ENCODE peak calls at places on chromosomes 16 and 17, in nine cellular contexts. E is WTC11; J is AML-193; R is neural crest cell; P is CD8-positive, alpha-beta memory T cell; X is foreskin keratinocyte; Q is thyroid gland; S is NCI-H2081; I is stimulated activated CD4-positive, alpha-beta T cell treated with anti-CD3 and anti-CD28 coated beads, Interleukin-4, amount 100 ng/mL, for 24 hours. L is an unnamed sample.

GRCh38 chr16:85010446-85010930 is 847 bp downstream of the ZDHHC7 start:
- DNase-seq in J (no peak), P (no peak), E (no peak), S (no peak), X (no peak), R (no peak), I (no peak), Q (no peak), L (no peak)

GRCh38 chr17:36849871-36850348 is 87.4 kb upstream of the LHX1 start:
- DNase-seq in E (no peak), S (no peak), P (no peak), I (peak; percentile 71), X (peak; percentile 68), Q (no peak), J (no peak), R (no peak), L (peak; percentile 90)

GRCh38 chr17:73646409-73647305 is 2.4 kb upstream of the SDK2 start:
- DNase-seq in P (no peak), X (no peak), I (no peak), E (peak; percentile 61), Q (no peak), R (peak; percentile 34), S (peak; percentile 3), J (peak; percentile 24), L (no peak)

GRCh38 chr16:11032922-11033291 is 88.5 kb downstream of the CLEC16A start:
- DNase-seq in I (no peak), Q (peak; percentile 36), S (no peak), J (no peak), R (no peak), E (no peak), P (no peak), X (no peak), L (no peak)

GRCh38 chr17:61201211-61201610 is 198.4 kb upstream of the TBX2 start:
- DNase-seq in I (no peak), S (no peak), P (no peak), R (no peak), J (no peak), X (no peak), E (no peak), Q (peak; percentile 8), L (no peak)

GRCh38 chr17:59439711-59440110 is 108.3 kb downstream of the YPEL2 start:
- DNase-seq in R (no peak), Q (no peak), I (no peak), E (no peak), X (no peak), P (no peak), J (no peak), S (no peak), L (no peak)

GRCh38 chr16:21158208-21159110 is at the start of gene LDAF1:
- DNase-seq in P (peak; percentile 68), E (peak; percentile 89), R (peak; percentile 74), J (peak; percentile 67), I (peak; percentile 78), Q (peak; percentile 90), S (peak; percentile 31), X (peak; percentile 53), L (peak; percentile 91)

GRCh38 chr17:78933959-78934568 is 8.9 kb upstream of the TIMP2 start:
- DNase-seq in I (no peak), X (peak; percentile 28), J (no peak), S (peak; percentile 91), R (no peak), P (no peak), E (peak; percentile 44), Q (peak; percentile 94), L (peak; percentile 31)

GRCh38 chr17:47986520-47986919 is 15.6 kb downstream of the CDK5RAP3 start:
- DNase-seq in I (no peak), P (no peak), J (no peak), Q (no peak), S (no peak), X (no peak), E (no peak), R (no peak), L (no peak)

GRCh38 chr17:39198186-39198566 is 707 bp upstream of the CACNB1 start:
- DNase-seq in R (no peak), X (no peak), S (no peak), P (no peak), J (no peak), E (no peak), I (no peak), Q (no peak), L (peak; percentile 52)

GRCh38 chr16:46929378-46930332 is 43.8 kb downstream of the DNAJA2 start:
- DNase-seq in E (peak; percentile 84), J (peak; percentile 28), I (peak; percentile 69), P (peak; percentile 31), R (peak; percentile 81), S (peak; percentile 15), X (no peak), Q (peak; percentile 72), L (peak; percentile 76)

GRCh38 chr17:73838815-73839214 is 194.6 kb upstream of the SDK2 start:
- DNase-seq in R (no peak), J (no peak), X (no peak), P (no peak), I (no peak), S (no peak), E (no peak), Q (no peak), L (no peak)

GRCh38 chr17:57174591-57174990 is 81.7 kb upstream of the MSI2 start:
- DNase-seq in Q (no peak), R (no peak), X (no peak), J (no peak), I (no peak), P (no peak), E (no peak), S (no peak), L (no peak)

GRCh38 chr16:11586375-11586855 is 304 bp downstream of the LITAF start:
- DNase-seq in P (peak; percentile 18), E (no peak), J (no peak), X (no peak), S (no peak), R (no peak), I (peak; percentile 54), Q (no peak), L (no peak)

GRCh38 chr16:56931253-56931768 is 631 bp upstream of the HERPUD1 start:
- DNase-seq in Q (peak; percentile 13), I (no peak), E (no peak), X (no peak), P (no peak), S (no peak), J (peak; percentile 46), R (no peak), L (no peak)

GRCh38 chr17:42706732-42707131 is 24.4 kb downstream of the CNTNAP1 start:
- DNase-seq in E (no peak), J (no peak), P (peak; percentile 54), I (peak; percentile 52), R (no peak), S (no peak), X (no peak), Q (no peak), L (no peak)

L was measured in KBM-7.